ENCODE peak calls at places on chromosomes 16 and 17, in four cellular contexts. One of them, this sample, is unnamed. For H3K27me3, H3K9me3 and H3K9me1, the result is how much of the 10 kb centered on the place peaks cover.

GRCh38 chr17:40354191-40355122 is 10.1 kb downstream of the GJD3 start:
- DNase-seq in endothelial cell of umbilical vein: no peak
- DNase-seq in IMR-90: no peak
- DNase-seq in K562: no peak
- DNase-seq in this sample: no peak

GRCh38 chr17:17089796-17090641 is 47.8 kb downstream of the MPRIP start:
- DNase-seq in K562: no peak
- DNase-seq in IMR-90: no peak
- DNase-seq in endothelial cell of umbilical vein: no peak
- DNase-seq in this sample: no peak

GRCh38 chr16:35149550-35149949 is 1690.1 kb downstream of the TP53TG3F start:
- DNase-seq in K562: no peak
- DNase-seq in endothelial cell of umbilical vein: no peak
- DNase-seq in IMR-90: no peak
- DNase-seq in this sample: no peak

GRCh38 chr17:30278032-30278431 is 13.7 kb downstream of the BLMH start:
- DNase-seq in IMR-90: peak
- DNase-seq in K562: peak
- DNase-seq in endothelial cell of umbilical vein: peak
- DNase-seq in this sample: no peak

GRCh38 chr17:79952915-79953314 is 82.8 kb downstream of the TBC1D16 start:
- DNase-seq in endothelial cell of umbilical vein: no peak
- DNase-seq in K562: no peak
- DNase-seq in IMR-90: no peak
- DNase-seq in this sample: no peak

GRCh38 chr16:1524366-1524765 is 9.1 kb upstream of the TMEM204 start:
- DNase-seq in endothelial cell of umbilical vein: no peak
- DNase-seq in IMR-90: no peak
- DNase-seq in K562: no peak
- DNase-seq in this sample: no peak

GRCh38 chr17:41171881-41172280 is 3.9 kb upstream of the KRTAP4-3 start:
- DNase-seq in K562: no peak
- DNase-seq in endothelial cell of umbilical vein: no peak
- DNase-seq in IMR-90: peak
- DNase-seq in this sample: no peak

GRCh38 chr16:73483934-73484712 is 436.2 kb upstream of the ZFHX3 start:
- DNase-seq in IMR-90: no peak
- DNase-seq in endothelial cell of umbilical vein: no peak
- DNase-seq in K562: no peak
- DNase-seq in this sample: no peak

GRCh38 chr16:79563919-79564318 is 36.6 kb downstream of the MAF start:
- DNase-seq in endothelial cell of umbilical vein: no peak
- DNase-seq in IMR-90: no peak
- DNase-seq in K562: no peak
- DNase-seq in this sample: no peak

GRCh38 chr17:78852709-78853111 is 12.1 kb upstream of the USP36 start:
- DNase-seq in endothelial cell of umbilical vein: no peak
- DNase-seq in K562: peak
- DNase-seq in IMR-90: peak
- DNase-seq in this sample: no peak

GRCh38 chr17:61568219-61569072 is 22.6 kb downstream of the NACA2 start:
- DNase-seq in K562: no peak
- DNase-seq in IMR-90: no peak
- DNase-seq in endothelial cell of umbilical vein: no peak
- DNase-seq in this sample: no peak

GRCh38 chr17:79294459-79295071 is 219.9 kb downstream of the ENGASE start:
- DNase-seq in K562: peak
- DNase-seq in endothelial cell of umbilical vein: peak
- DNase-seq in IMR-90: peak
- DNase-seq in this sample: peak

GRCh38 chr16:55501549-55502322 is 7.1 kb upstream of the LPCAT2 start:
- DNase-seq in K562: peak
- DNase-seq in endothelial cell of umbilical vein: no peak
- DNase-seq in IMR-90: no peak
- DNase-seq in this sample: no peak

GRCh38 chr17:42163113-42163512 is 8.3 kb upstream of the RAB5C start:
- DNase-seq in IMR-90: no peak
- DNase-seq in K562: peak
- DNase-seq in endothelial cell of umbilical vein: no peak
- DNase-seq in this sample: no peak

GRCh38 chr16:57825298-57826039 is 23.2 kb upstream of the KIFC3 start:
- DNase-seq in IMR-90: no peak
- DNase-seq in endothelial cell of umbilical vein: no peak
- DNase-seq in K562: no peak
- DNase-seq in this sample: no peak

GRCh38 chr16:72626623-72627022 is 421.3 kb downstream of the ZFHX3 start:
- DNase-seq in endothelial cell of umbilical vein: no peak
- DNase-seq in IMR-90: no peak
- DNase-seq in K562: no peak
- DNase-seq in this sample: no peak

GRCh38 chr17:50817142-50817751 is 18.1 kb upstream of the WFIKKN2 start:
- DNase-seq in endothelial cell of umbilical vein: no peak
- DNase-seq in K562: peak
- DNase-seq in IMR-90: no peak
- DNase-seq in this sample: no peak

GRCh38 chr16:20099375-20099774 is 25.7 kb upstream of the GPR139 start:
- DNase-seq in IMR-90: no peak
- DNase-seq in endothelial cell of umbilical vein: no peak
- DNase-seq in K562: no peak
- DNase-seq in this sample: no peak

GRCh38 chr17:8123695-8124349 is at the start of gene HES7:
- DNase-seq in IMR-90: peak
- DNase-seq in endothelial cell of umbilical vein: peak
- DNase-seq in K562: peak
- DNase-seq in this sample: no peak

GRCh38 chr17:70313450-70313849 is 144.1 kb downstream of the KCNJ2 start:
- DNase-seq in endothelial cell of umbilical vein: no peak
- DNase-seq in IMR-90: peak
- DNase-seq in K562: no peak
- DNase-seq in this sample: no peak

GRCh38 chr16:14486520-14487303 is 143.3 kb downstream of the PARN start:
- DNase-seq in K562: peak
- DNase-seq in IMR-90: peak
- DNase-seq in endothelial cell of umbilical vein: peak
- DNase-seq in this sample: peak

GRCh38 chr17:78998311-78999055 is 11.1 kb downstream of the CANT1 start:
- DNase-seq in IMR-90: no peak
- DNase-seq in K562: no peak
- DNase-seq in endothelial cell of umbilical vein: no peak
- DNase-seq in this sample: no peak

GRCh38 chr16:58252716-58253115 is 42.1 kb downstream of the PRSS54 start:
- DNase-seq in K562: no peak
- DNase-seq in endothelial cell of umbilical vein: no peak
- DNase-seq in IMR-90: no peak
- DNase-seq in this sample: no peak

GRCh38 chr17:77592503-77592902 is 366.0 kb upstream of the TNRC6C start:
- DNase-seq in endothelial cell of umbilical vein: no peak
- DNase-seq in IMR-90: no peak
- DNase-seq in K562: no peak
- DNase-seq in this sample: no peak

GRCh38 chr16:54140057-54140787 is 146.4 kb downstream of the IRX3 start:
- DNase-seq in K562: no peak
- DNase-seq in IMR-90: peak
- DNase-seq in endothelial cell of umbilical vein: no peak
- DNase-seq in this sample: no peak

GRCh38 chr16:11781773-11782172 is 15.3 kb downstream of the ZC3H7A start:
- DNase-seq in endothelial cell of umbilical vein: peak
- DNase-seq in IMR-90: no peak
- DNase-seq in K562: no peak
- DNase-seq in this sample: peak

GRCh38 chr16:68230176-68230571 is 5.8 kb downstream of the ESRP2 start:
- DNase-seq in IMR-90: no peak
- DNase-seq in K562: no peak
- DNase-seq in endothelial cell of umbilical vein: no peak
- DNase-seq in this sample: no peak

GRCh38 chr17:12789976-12790805 is 893 bp downstream of the ARHGAP44 start:
- DNase-seq in IMR-90: no peak
- DNase-seq in K562: no peak
- DNase-seq in endothelial cell of umbilical vein: no peak
- DNase-seq in this sample: no peak

GRCh38 chr16:1427473-1428461 is 3.1 kb upstream of the PERCC1 start:
- DNase-seq in K562: no peak
- DNase-seq in endothelial cell of umbilical vein: no peak
- DNase-seq in IMR-90: no peak
- DNase-seq in this sample: no peak

GRCh38 chr17:48502901-48503300 is 27.9 kb downstream of the HOXB1 start:
- DNase-seq in K562: no peak
- DNase-seq in IMR-90: no peak
- DNase-seq in endothelial cell of umbilical vein: no peak
- DNase-seq in this sample: no peak

GRCh38 chr17:48499248-48499647 is 31.6 kb downstream of the HOXB1 start:
- DNase-seq in IMR-90: peak
- DNase-seq in K562: no peak
- DNase-seq in endothelial cell of umbilical vein: no peak
- DNase-seq in this sample: peak

GRCh38 chr17:48499743-48500434 is 30.9 kb downstream of the HOXB1 start:
- DNase-seq in IMR-90: peak
- DNase-seq in endothelial cell of umbilical vein: no peak
- DNase-seq in K562: no peak
- DNase-seq in this sample: no peak

GRCh38 chr17:48502312-48502711 is 28.5 kb downstream of the HOXB1 start:
- DNase-seq in K562: no peak
- DNase-seq in IMR-90: no peak
- DNase-seq in endothelial cell of umbilical vein: no peak
- DNase-seq in this sample: no peak

DNA sequence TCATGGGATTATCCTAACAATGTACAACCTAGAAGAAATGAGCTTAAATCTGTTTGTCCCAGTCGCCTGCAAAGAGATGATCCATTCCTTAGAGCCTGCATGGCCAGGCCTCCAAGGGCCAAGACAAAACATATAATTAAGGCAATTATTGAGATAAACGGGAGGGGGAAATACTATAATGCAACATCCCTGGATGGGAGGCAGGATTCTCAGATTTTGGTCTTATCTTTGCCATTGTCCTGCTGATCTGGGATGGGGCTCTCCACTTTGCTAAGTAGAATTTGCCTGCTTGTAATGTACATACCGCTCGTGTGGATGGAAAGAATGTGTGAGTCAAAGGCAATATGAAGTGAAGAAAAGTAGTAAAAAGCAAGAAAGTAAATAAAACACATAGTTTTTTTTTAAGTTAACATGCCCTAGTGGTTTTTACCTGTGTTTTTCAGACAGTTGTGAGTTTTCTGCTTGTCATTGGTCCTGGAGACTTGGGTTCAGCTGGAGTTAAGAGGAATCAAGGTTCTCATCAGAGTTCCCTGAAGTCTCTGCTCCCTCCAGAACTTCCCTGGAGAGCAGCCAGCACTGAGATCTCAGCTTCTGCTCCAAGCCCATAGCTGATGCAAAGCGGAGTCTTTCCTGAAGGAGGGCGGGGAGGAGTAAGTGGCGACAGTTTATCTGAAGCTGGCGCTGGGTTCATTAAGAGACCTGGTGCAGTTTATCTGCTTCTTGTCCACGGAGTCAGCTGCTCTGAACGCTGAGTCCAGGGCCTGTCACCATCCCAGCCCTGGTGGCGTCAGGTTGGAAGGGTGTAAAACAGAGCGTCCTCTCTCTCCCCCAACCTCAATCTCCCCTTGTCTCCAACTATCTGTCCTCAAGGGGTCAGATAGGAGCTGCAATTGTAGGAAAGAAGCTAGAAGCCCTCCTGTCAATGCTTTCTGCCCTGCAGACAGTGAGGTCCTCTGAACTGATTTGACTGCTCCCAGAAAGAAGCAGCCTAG is 30.1 kb downstream of the HOXB1 start:
- DNase-seq in IMR-90: peak
- DNase-seq in endothelial cell of umbilical vein: no peak
- DNase-seq in K562: peak
- DNase-seq in this sample: no peak
- H3K27me3 ChIP-seq in IMR-90: under half
- H3K27me3 ChIP-seq in endothelial cell of umbilical vein: under half
- H3K27me3 ChIP-seq in K562: under half
- H3K27me3 ChIP-seq in this sample: under half

DNA sequence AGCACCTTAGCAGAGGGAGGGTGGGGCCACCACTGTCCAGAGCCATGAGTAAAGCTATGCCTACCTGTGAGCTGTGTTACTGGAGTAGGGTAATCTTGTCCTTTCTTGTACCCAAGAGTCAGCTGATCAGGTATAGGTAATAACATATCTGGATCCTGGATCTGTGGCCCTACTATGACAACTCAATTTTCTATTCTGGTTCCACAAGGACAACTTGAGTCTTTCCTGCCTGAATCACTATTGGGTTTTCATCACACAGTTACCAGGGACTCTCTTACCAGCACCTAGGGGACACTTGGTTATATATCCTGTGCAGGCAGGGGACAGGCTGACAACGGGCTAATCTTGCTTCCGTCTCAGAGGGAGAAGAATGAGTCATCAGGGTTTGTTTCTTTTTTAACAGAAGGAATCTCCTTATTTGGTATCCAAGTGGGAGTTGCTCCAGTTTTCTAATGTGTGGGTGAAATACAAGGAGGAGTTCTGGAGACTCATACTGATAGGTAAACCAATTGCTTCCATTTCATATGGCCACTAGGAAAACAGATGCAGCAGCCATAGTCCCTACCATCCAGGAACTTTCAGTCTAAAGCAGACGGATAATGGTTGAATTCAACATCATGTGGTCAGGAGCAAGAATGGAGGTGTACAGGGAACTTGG is 6.8 kb downstream of the ZNF267 start:
- DNase-seq in IMR-90: peak
- DNase-seq in endothelial cell of umbilical vein: peak
- DNase-seq in K562: peak
- DNase-seq in this sample: no peak
- H3K9me3 ChIP-seq in IMR-90: under half
- H3K9me3 ChIP-seq in endothelial cell of umbilical vein: under half
- H3K9me3 ChIP-seq in K562: under half
- H3K9me3 ChIP-seq in this sample: under half

GRCh38 chr16:9895817-9896216 is 286.4 kb downstream of the GRIN2A start:
- DNase-seq in K562: no peak
- DNase-seq in IMR-90: no peak
- DNase-seq in endothelial cell of umbilical vein: no peak
- DNase-seq in this sample: no peak

GRCh38 chr16:9898555-9898954 is 283.7 kb downstream of the GRIN2A start:
- DNase-seq in K562: no peak
- DNase-seq in endothelial cell of umbilical vein: no peak
- DNase-seq in IMR-90: no peak
- DNase-seq in this sample: no peak

GRCh38 chr16:9900576-9900975 is 281.7 kb downstream of the GRIN2A start:
- DNase-seq in IMR-90: no peak
- DNase-seq in K562: no peak
- DNase-seq in endothelial cell of umbilical vein: no peak
- DNase-seq in this sample: no peak

GRCh38 chr16:9898121-9898520 is 284.1 kb downstream of the GRIN2A start:
- DNase-seq in IMR-90: no peak
- DNase-seq in K562: no peak
- DNase-seq in endothelial cell of umbilical vein: no peak
- DNase-seq in this sample: no peak
- H3K9me1 ChIP-seq in IMR-90: under half
- H3K9me1 ChIP-seq in K562: under half
- H3K9me1 ChIP-seq in endothelial cell of umbilical vein: under half
- H3K9me1 ChIP-seq in this sample: under half

DNA sequence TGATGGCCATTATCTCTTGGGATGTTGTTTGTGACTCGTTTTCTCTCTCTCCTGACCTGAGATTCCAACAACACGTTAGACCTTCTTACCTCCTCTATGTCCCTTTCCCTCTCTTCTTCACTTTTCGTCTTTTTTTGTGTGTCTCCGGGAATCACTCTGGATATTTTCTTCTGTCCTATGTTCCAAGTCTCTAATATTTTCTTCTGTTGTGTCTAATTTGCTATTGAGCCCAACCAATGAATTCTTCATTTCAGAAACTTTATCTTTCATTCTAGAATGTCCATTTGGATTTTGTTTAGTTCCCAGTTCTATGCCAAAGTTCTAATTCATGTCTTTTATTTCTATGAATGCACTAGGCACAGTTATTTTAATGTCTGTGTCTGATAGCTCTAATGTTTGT is 27.1 kb upstream of the PITPNM3 start:
- DNase-seq in IMR-90: no peak
- DNase-seq in endothelial cell of umbilical vein: no peak
- DNase-seq in K562: no peak
- DNase-seq in this sample: no peak
- H3K27me3 ChIP-seq in IMR-90: under half
- H3K27me3 ChIP-seq in endothelial cell of umbilical vein: under half
- H3K27me3 ChIP-seq in K562: under half
- H3K27me3 ChIP-seq in this sample: under half